ENCODE peak calls at places on chromosomes 2 and 18, in five cellular contexts. R is AG10803, S is psoas muscle, J is astrocyte of the spinal cord, F is MM.1S. X is an unnamed sample.

GRCh38 chr2:147389218-147389617 is 455.6 kb upstream of the ACVR2A start:
- DNase-seq in F (no peak), J (no peak), S (no peak), R (no peak), X (no peak)

GRCh38 chr2:217928324-217929293 is 74.2 kb downstream of the TNS1 start:
- DNase-seq in R (no peak), S (no peak), F (no peak), J (no peak), X (no peak)

GRCh38 chr2:64017811-64018714 is 1.2 kb downstream of the VPS54 start:
- DNase-seq in S (no peak), J (peak; percentile 57), R (peak; percentile 26), F (peak; percentile 24), X (peak; percentile 41)

GRCh38 chr18:5391427-5391826 is 95.9 kb upstream of the ZBTB14 start:
- DNase-seq in F (no peak), R (no peak), S (no peak), J (no peak), X (no peak)

GRCh38 chr2:232363784-232364615 is 14.6 kb upstream of the ALPP start:
- DNase-seq in R (peak; percentile 44), S (peak; percentile 26), F (peak; percentile 78), J (peak; percentile 14), X (peak; percentile 49)

GRCh38 chr18:39786477-39786876 is 2168.6 kb upstream of the PIK3C3 start:
- DNase-seq in S (no peak), R (no peak), F (no peak), J (no peak), X (no peak)

GRCh38 chr18:31626409-31626808 is 34.7 kb downstream of the TTR start:
- DNase-seq in R (no peak), J (no peak), S (no peak), F (no peak), X (no peak)

GRCh38 chr2:127675335-127676261 is at the start of gene LIMS2:
- DNase-seq in J (no peak), F (no peak), S (peak; percentile 66), R (peak; percentile 62), X (peak; percentile 20)

GRCh38 chr2:85702172-85702571 is 8.0 kb downstream of the GNLY start:
- DNase-seq in S (no peak), F (no peak), J (peak; percentile 83), R (peak; percentile 77), X (peak; percentile 80)

GRCh38 chr2:43852196-43852730 is 13.5 kb downstream of the ABCG8 start:
- DNase-seq in J (no peak), R (no peak), F (no peak), S (no peak), X (no peak)

GRCh38 chr2:189287982-189288494 is 108.5 kb upstream of the COL5A2 start:
- DNase-seq in J (peak; percentile 94), F (peak; percentile 51), S (no peak), R (peak; percentile 86), X (peak; percentile 95)

GRCh38 chr2:156719036-156719435 is 282.9 kb downstream of the GPD2 start:
- DNase-seq in R (no peak), S (no peak), J (no peak), F (no peak), X (no peak)

GRCh38 chr2:131120815-131121317 is 15.7 kb downstream of the PLEKHB2 start:
- DNase-seq in J (no peak), S (no peak), F (no peak), R (no peak), X (no peak)

GRCh38 chr2:62586981-62587380 is 81.0 kb upstream of the TMEM17 start:
- DNase-seq in R (peak; percentile 61), F (no peak), J (peak; percentile 63), S (no peak), X (peak; percentile 29)

GRCh38 chr2:23624378-23624777 is 239.4 kb downstream of the KLHL29 start:
- DNase-seq in F (no peak), S (no peak), J (no peak), R (no peak), X (peak; percentile 19)

GRCh38 chr18:36493349-36494281 is 196.1 kb downstream of the FHOD3 start:
- DNase-seq in S (peak; percentile 82), R (peak; percentile 68), F (no peak), J (peak; percentile 30), X (peak; percentile 21)

GRCh38 chr2:211611061-211611518 is 927.5 kb downstream of the ERBB4 start:
- DNase-seq in J (no peak), F (no peak), S (no peak), R (no peak), X (no peak)

GRCh38 chr2:12048551-12048950 is 302.1 kb downstream of the LPIN1 start:
- DNase-seq in F (no peak), J (no peak), R (no peak), S (no peak), X (no peak)

GRCh38 chr18:46071894-46072867 is at the start of gene PSTPIP2:
- DNase-seq in R (peak; percentile 55), J (peak; percentile 54), F (no peak), S (peak; percentile 84), X (peak; percentile 67)

GRCh38 chr2:179444056-179444455 is 179.4 kb upstream of the SESTD1 start:
- DNase-seq in F (no peak), S (no peak), R (peak; percentile 49), J (no peak), X (peak; percentile 49)

GRCh38 chr2:24877067-24877466 is 43.0 kb downstream of the ADCY3 start:
- DNase-seq in F (no peak), J (no peak), R (no peak), S (no peak), X (no peak)

GRCh38 chr2:58788402-58788801 is 547.3 kb upstream of the FANCL start:
- DNase-seq in J (no peak), F (no peak), S (no peak), R (no peak), X (no peak)

GRCh38 chr2:206531996-206532543 is 88.7 kb downstream of the ADAM23 start:
- DNase-seq in J (peak; percentile 8), F (peak; percentile 35), R (peak; percentile 20), S (peak; percentile 69), X (peak; percentile 31)

GRCh38 chr2:25445464-25445863 is 103.7 kb upstream of the DNMT3A start:
- DNase-seq in R (no peak), F (no peak), J (no peak), S (no peak), X (no peak)

GRCh38 chr18:46917108-46917807 is at the start of the genes KATNAL2 and PIAS2:
- DNase-seq in F (peak; percentile 82), J (peak; percentile 74), S (peak; percentile 89), R (peak; percentile 65), X (peak; percentile 56)

GRCh38 chr2:175837046-175837445 is 165.0 kb downstream of the LNPK start:
- DNase-seq in J (peak; percentile 92), R (peak; percentile 92), S (no peak), F (no peak), X (peak; percentile 59)

GRCh38 chr2:1543776-1544477 is 130.7 kb downstream of the TPO start:
- DNase-seq in S (no peak), J (no peak), F (no peak), R (no peak), X (no peak)
- TF ChIP-seq CTCF in S (no peak), J (no peak), F (no peak), R (no peak), X (no peak)

GRCh38 chr2:10762651-10763460 is 41.4 kb downstream of the ATP6V1C2 start:
- DNase-seq in F (no peak), R (no peak), S (no peak), J (no peak), X (peak; percentile 27)
- H3K4me3 ChIP-seq in F (no peak overlapping the region), R (no peak overlapping the region), S (no peak overlapping the region), J (no peak overlapping the region), X (no peak overlapping the region)

DNA sequence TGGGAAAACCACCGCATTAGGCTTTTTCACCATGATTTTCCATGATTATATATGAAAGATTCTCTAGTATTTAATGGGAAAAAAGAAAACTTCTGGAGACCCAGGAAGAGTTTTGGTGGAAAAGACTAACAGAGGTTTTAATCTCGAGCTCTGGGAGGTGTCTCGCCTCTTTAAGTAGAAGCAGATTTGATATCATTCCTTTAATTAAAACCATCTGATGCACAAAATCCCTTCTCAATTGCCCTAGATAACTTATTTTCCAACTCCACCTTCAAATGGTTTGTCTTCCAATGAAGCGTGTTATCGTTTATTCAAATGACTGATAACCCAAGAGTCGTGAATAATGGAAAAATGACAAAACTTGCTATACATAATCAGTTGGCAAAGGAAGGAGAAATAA is 144.5 kb downstream of the QPCT start:
- DNase-seq in F (no peak), R (peak; percentile 45), J (no peak), S (no peak), X (no peak)
- TF ChIP-seq CTCF in F (no peak), R (no peak), J (no peak), S (no peak), X (no peak)

DNA sequence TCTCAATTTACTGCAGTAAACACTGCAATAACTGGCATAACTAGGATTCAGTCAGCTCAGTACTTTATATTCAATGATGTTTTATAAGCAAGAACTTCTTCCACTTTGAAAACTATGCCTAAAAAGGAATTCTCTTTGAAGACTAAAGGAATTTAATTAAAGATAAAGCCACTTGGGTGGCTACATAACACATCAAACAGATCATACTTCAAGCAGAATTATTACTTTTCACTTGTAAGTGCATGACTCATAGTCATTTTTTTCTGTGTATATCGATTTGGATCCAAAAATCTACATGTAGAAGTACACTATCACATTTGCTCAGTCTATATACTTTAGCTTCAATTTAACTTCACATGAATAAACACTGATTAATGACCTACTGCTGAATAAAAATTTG is 4.0 kb downstream of the KANSL1L start:
- DNase-seq in S (no peak), F (no peak), J (peak; percentile 21), R (no peak), X (peak; percentile 42)
- H3K4me3 ChIP-seq in S (no peak overlapping the region), F (no peak overlapping the region), J (no peak overlapping the region), R (no peak overlapping the region), X (no peak overlapping the region)

GRCh38 chr18:53946561-53946960 is 277.9 kb downstream of the MBD2 start:
- DNase-seq in R (peak; percentile 38), J (peak; percentile 22), S (no peak), F (no peak), X (no peak)

GRCh38 chr18:53944721-53945120 is 279.7 kb downstream of the MBD2 start:
- DNase-seq in R (no peak), J (no peak), S (no peak), F (no peak), X (no peak)

GRCh38 chr18:53947092-53947640 is 277.3 kb downstream of the MBD2 start:
- DNase-seq in J (no peak), S (no peak), F (no peak), R (no peak), X (no peak)

GRCh38 chr18:53952700-53953099 is 271.8 kb downstream of the MBD2 start:
- DNase-seq in F (peak; percentile 24), J (no peak), S (no peak), R (no peak), X (no peak)

GRCh38 chr18:53950545-53950944 is 273.9 kb downstream of the MBD2 start:
- DNase-seq in F (no peak), S (no peak), J (no peak), R (no peak), X (no peak)
- TF ChIP-seq CTCF in F (no peak), S (no peak), J (no peak), R (no peak), X (no peak)